ENCODE peak calls at places on chromosomes 5 and 9, in five cellular contexts. F is breast epithelium, M is endothelial cell of umbilical vein, A is spleen, S is sigmoid colon. W is an unnamed sample.

GRCh38 chr9:89274838-89275237 is 36.2 kb upstream of the CKS2 start:
- DNase-seq in F (no peak), M (no peak), A (no peak), S (no peak), W (no peak)

GRCh38 chr9:79764377-79764776 is 192.6 kb downstream of the TLE4 start:
- DNase-seq in F (peak; percentile 80), M (no peak), A (no peak), S (peak; percentile 76), W (no peak)

GRCh38 chr5:131171276-131171815 is 602 bp downstream of the LYRM7 start:
- DNase-seq in F (no peak), M (no peak), A (no peak), S (no peak), W (no peak)

GRCh38 chr5:137091473-137091872 is 407.7 kb downstream of the SPOCK1 start:
- DNase-seq in F (no peak), M (no peak), A (no peak), S (no peak), W (no peak)

GRCh38 chr5:179301796-179302195 is 43.5 kb downstream of the ADAMTS2 start:
- DNase-seq in F (no peak), M (no peak), A (peak; percentile 69), S (peak; percentile 62), W (no peak)

GRCh38 chr5:35919191-35919590 is 19.2 kb downstream of the CAPSL start:
- DNase-seq in F (no peak), M (no peak), A (no peak), S (no peak), W (no peak)

GRCh38 chr5:132344775-132345514 is 24.6 kb upstream of the SLC22A5 start:
- DNase-seq in F (no peak), M (no peak), A (no peak), S (no peak), W (no peak)

GRCh38 chr5:128196791-128197190 is 113.2 kb downstream of the SLC12A2 start:
- DNase-seq in F (no peak), M (no peak), A (no peak), S (no peak), W (no peak)

GRCh38 chr5:126851441-126852103 is 74.6 kb downstream of the LMNB1 start:
- DNase-seq in F (no peak), M (no peak), A (no peak), S (peak; percentile 80), W (no peak)

GRCh38 chr5:170576602-170577584 is 73.1 kb downstream of the KCNIP1 start:
- DNase-seq in F (no peak), M (no peak), A (no peak), S (no peak), W (no peak)

GRCh38 chr5:146965781-146966659 is 87.5 kb upstream of the PPP2R2B start:
- DNase-seq in F (peak; percentile 54), M (peak; percentile 74), A (no peak), S (peak; percentile 69), W (peak; percentile 2)

GRCh38 chr9:14312721-14313377 is 1.1 kb downstream of the NFIB start:
- DNase-seq in F (peak; percentile 58), M (peak; percentile 53), A (no peak), S (peak; percentile 72), W (no peak)

GRCh38 chr5:79109527-79110492 is 1.8 kb upstream of the BHMT start:
- DNase-seq in F (no peak), M (no peak), A (no peak), S (no peak), W (no peak)

GRCh38 chr9:127693143-127693542 is 13.6 kb upstream of the CFAP157 start:
- DNase-seq in F (no peak), M (no peak), A (no peak), S (no peak), W (no peak)

GRCh38 chr9:96565684-96566360 is 53.8 kb downstream of the CDC14B start:
- DNase-seq in F (no peak), M (no peak), A (no peak), S (no peak), W (no peak)

GRCh38 chr9:124011460-124012301 is at the start of gene LHX2:
- DNase-seq in F (no peak), M (peak; percentile 46), A (peak; percentile 81), S (no peak), W (peak; percentile 71)
- TF ChIP-seq POLR2AphosphoS5 in F (no peak), M (no peak), A (peak; percentile 66), S (no peak), W (no peak)

DNA sequence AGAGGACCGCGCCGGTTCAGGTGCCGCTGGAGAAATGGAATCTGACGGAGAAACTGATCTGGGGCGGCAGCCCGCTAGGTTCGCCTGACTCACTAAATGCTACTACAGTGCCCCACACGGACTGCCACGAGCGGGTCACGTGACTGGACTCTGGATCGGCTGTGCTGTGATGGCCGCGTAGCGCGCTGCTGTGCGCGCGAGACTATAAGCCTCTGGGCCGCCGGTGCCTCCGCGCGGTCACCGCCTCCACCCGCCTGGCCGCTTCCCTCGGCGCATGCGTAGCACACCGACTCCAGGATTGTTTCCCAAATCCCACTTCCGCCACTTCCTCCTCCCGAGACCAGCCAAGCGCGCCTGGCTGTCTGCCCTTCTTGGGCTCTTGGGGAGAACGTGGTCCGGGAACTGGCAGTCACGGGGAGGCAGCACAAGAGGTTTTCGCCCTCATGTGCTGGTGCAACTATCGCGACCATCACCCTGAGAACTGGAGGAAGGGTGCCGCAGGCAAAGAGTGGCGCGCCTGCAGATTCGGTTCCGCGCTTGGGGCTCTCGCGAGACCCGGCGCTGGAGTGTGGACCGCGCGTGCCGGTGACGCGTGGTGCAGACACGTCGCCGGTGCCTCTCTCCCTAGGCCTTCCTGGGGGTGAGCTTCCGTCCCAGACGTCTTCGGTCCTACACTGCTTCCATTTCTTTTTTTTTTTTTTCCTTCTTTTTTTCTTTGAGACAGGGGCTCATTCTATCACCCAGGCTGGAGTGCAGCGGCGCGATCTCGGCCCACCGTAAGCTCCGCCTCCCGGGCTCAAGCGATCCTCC is 35.8 kb upstream of the GLDC start:
- DNase-seq in F (peak; percentile 94), M (peak; percentile 99), A (peak; percentile 98), S (peak; percentile 99), W (peak; percentile 82)
- TF ChIP-seq POLR2A in F (peak; percentile 36), M (peak; percentile 93), A (peak; percentile 70), S (peak; percentile 65), W (peak; percentile 97)

DNA sequence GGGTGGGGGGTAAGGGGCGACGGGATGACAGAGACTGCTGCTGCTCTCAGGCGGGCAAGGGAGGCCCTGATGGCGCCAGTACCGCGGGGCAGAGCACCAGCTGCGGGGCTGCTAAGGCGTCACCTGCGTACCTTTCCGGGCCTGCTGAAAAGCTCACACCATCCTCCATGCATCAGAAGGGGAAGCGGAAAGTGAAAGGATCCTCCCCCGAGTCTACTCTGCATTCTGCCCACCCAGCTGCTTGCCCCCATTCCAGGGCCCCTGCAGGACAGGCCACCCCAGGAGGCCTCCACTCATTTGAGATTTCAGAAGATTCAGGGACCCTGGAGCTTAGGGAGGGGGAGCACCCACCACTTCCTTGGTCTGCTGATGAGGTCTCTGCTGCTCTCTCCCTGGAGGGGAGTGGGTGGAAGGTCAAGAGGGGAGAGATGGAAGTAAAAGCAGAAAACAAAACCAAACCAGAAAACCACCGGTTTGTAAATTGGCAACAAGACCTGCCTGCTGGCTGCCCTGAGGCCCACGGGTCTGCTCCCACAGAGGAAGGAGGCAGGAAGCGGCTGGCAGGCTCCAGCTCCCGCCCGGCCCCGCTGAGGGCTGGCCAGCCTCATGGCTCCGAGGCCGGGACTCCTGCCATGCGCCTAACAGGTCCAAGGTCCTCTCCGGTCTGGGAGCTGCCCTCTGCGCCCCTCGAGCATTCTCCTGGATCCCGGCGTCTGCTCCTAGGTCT is 33.6 kb downstream of the PRRT1B start:
- DNase-seq in F (no peak), M (peak; percentile 50), A (peak; percentile 92), S (peak; percentile 58), W (peak; percentile 43)
- TF ChIP-seq POLR2AphosphoS5 in F (no peak), M (no peak), A (peak; percentile 72), S (no peak), W (peak; percentile 19)

DNA sequence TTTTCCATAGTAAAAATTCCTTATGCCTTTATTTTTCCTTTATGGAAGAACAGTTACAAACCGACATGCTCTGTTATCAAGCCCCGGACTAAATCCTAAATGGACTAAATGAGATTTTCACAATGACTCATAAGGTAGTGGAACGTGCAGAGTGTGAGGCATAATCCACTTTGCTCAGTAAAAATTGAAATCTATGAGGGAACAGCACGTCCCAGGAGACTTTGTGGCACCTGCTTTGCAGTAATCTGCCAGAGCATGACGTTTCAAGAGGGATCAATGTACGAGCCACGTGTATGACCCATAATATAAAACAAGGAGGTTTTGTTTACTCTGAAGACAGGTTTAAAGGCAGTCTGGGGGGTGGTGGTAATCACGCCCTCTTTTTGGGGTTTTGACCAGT is 83.8 kb upstream of the GNA14 start:
- DNase-seq in F (no peak), M (no peak), A (no peak), S (no peak), W (no peak)
- TF ChIP-seq POLR2A in F (no peak), M (no peak), A (no peak), S (no peak), W (no peak)